ENCODE peak calls at places on chromosomes 11 and 22, in six cellular contexts. O, U, D, G, S and Q are unnamed samples.

GRCh38 chr11:128814856-128815705 is 52.0 kb downstream of the KCNJ1 start:
- DNase-seq in O (peak; percentile 78), U (peak; percentile 88), D (no peak), G (peak; percentile 92), S (no peak), Q (no peak)

GRCh38 chr11:33889821-33890378 is 2.0 kb downstream of the LMO2 start:
- DNase-seq in O (no peak), U (no peak), D (no peak), G (no peak), S (no peak), Q (no peak)

GRCh38 chr11:65132238-65132987 is 1.9 kb downstream of the SYVN1 start:
- DNase-seq in O (no peak), U (no peak), D (no peak), G (no peak), S (no peak), Q (no peak)

GRCh38 chr11:117700551-117700950 is 96.5 kb downstream of the DSCAML1 start:
- DNase-seq in O (no peak), U (no peak), D (no peak), G (no peak), S (no peak), Q (no peak)

GRCh38 chr22:20092477-20092854 is 12.4 kb downstream of the DGCR8 start:
- DNase-seq in O (no peak), U (no peak), D (no peak), G (no peak), S (no peak), Q (no peak)

GRCh38 chr11:83862691-83863090 is 576.5 kb upstream of the CCDC90B start:
- DNase-seq in O (no peak), U (no peak), D (no peak), G (no peak), S (no peak), Q (no peak)

GRCh38 chr11:11311169-11311568 is 41.9 kb downstream of the CSNK2A3 start:
- DNase-seq in O (no peak), U (no peak), D (no peak), G (no peak), S (no peak), Q (no peak)

GRCh38 chr11:76783901-76784813 is 1.0 kb downstream of the TSKU start:
- DNase-seq in O (peak; percentile 60), U (peak; percentile 95), D (no peak), G (peak; percentile 90), S (no peak), Q (no peak)

GRCh38 chr11:47083913-47084312 is 92.8 kb downstream of the ARFGAP2 start:
- DNase-seq in O (peak; percentile 87), U (no peak), D (no peak), G (peak; percentile 84), S (no peak), Q (no peak)

GRCh38 chr11:62169448-62169847 is 20.6 kb upstream of the SCGB1D1 start:
- DNase-seq in O (no peak), U (no peak), D (no peak), G (no peak), S (no peak), Q (no peak)

GRCh38 chr22:26986884-26987283 is 329.5 kb downstream of the MIAT start:
- DNase-seq in O (no peak), U (no peak), D (no peak), G (no peak), S (no peak), Q (no peak)

GRCh38 chr11:2869561-2870427 is 15.8 kb downstream of the CDKN1C start:
- DNase-seq in O (no peak), U (no peak), D (no peak), G (no peak), S (no peak), Q (no peak)

GRCh38 chr22:41825376-41825775 is 7.5 kb upstream of the SREBF2 start:
- DNase-seq in O (no peak), U (no peak), D (no peak), G (no peak), S (no peak), Q (no peak)

GRCh38 chr11:94664336-94664735 is 97.2 kb downstream of the PIWIL4 start:
- DNase-seq in O (no peak), U (no peak), D (no peak), G (peak; percentile 20), S (no peak), Q (no peak)

GRCh38 chr11:46537851-46538295 is 56.0 kb downstream of the AMBRA1 start:
- DNase-seq in O (peak; percentile 76), U (peak; percentile 92), D (peak; percentile 36), G (peak; percentile 77), S (peak; percentile 22), Q (peak; percentile 61)

GRCh38 chr11:129457321-129457720 is 81.7 kb downstream of the BARX2 start:
- DNase-seq in O (no peak), U (no peak), D (no peak), G (no peak), S (no peak), Q (no peak)

GRCh38 chr11:1453611-1454386 is 32.8 kb downstream of the MOB2 start:
- DNase-seq in O (no peak), U (peak; percentile 92), D (peak; percentile 17), G (no peak), S (peak; percentile 26), Q (no peak)

GRCh38 chr11:84673753-84674152 is 953.4 kb downstream of the DLG2 start:
- DNase-seq in O (peak; percentile 1), U (peak; percentile 39), D (no peak), G (peak; percentile 1), S (no peak), Q (no peak)

GRCh38 chr11:6129011-6129410 is 21.5 kb downstream of the OR56B4 start:
- DNase-seq in O (no peak), U (no peak), D (no peak), G (no peak), S (no peak), Q (no peak)

GRCh38 chr11:36465449-36466163 is 44.5 kb downstream of the TRAF6 start:
- DNase-seq in O (no peak), U (no peak), D (no peak), G (no peak), S (no peak), Q (no peak)

GRCh38 chr11:110196241-110196754 is 100.1 kb downstream of the RDX start:
- DNase-seq in O (peak; percentile 72), U (no peak), D (no peak), G (peak; percentile 97), S (no peak), Q (no peak)

GRCh38 chr11:120153221-120153620 is 15.3 kb upstream of the TRIM29 start:
- DNase-seq in O (no peak), U (no peak), D (no peak), G (no peak), S (no peak), Q (no peak)

GRCh38 chr22:32985899-32986772 is 72.0 kb downstream of the SYN3 start:
- DNase-seq in O (peak; percentile 73), U (peak; percentile 85), D (peak; percentile 7), G (peak; percentile 56), S (no peak), Q (peak; percentile 72)

GRCh38 chr22:47176573-47177333 is 414.3 kb downstream of the TBC1D22A start:
- DNase-seq in O (no peak), U (peak; percentile 18), D (no peak), G (no peak), S (no peak), Q (peak; percentile 5)

GRCh38 chr11:113698515-113698914 is 7.6 kb downstream of the TMPRSS5 start:
- DNase-seq in O (no peak), U (no peak), D (no peak), G (no peak), S (no peak), Q (no peak)

GRCh38 chr22:35397095-35397904 is 2.6 kb upstream of the MCM5 start:
- DNase-seq in O (no peak), U (no peak), D (no peak), G (peak; percentile 65), S (no peak), Q (peak; percentile 47)

GRCh38 chr11:19466314-19466713 is 225.6 kb upstream of the E2F8 start:
- DNase-seq in O (no peak), U (no peak), D (no peak), G (no peak), S (no peak), Q (peak; percentile 57)

GRCh38 chr11:122747358-122747757 is 90.9 kb upstream of the CRTAM start:
- DNase-seq in O (no peak), U (no peak), D (no peak), G (no peak), S (no peak), Q (no peak)

GRCh38 chr11:125315088-125315740 is 150.7 kb downstream of the PKNOX2 start:
- DNase-seq in O (no peak), U (no peak), D (no peak), G (peak; percentile 12), S (no peak), Q (no peak)

GRCh38 chr11:103091024-103091423 is 936 bp downstream of the DCUN1D5 start:
- DNase-seq in O (no peak), U (no peak), D (no peak), G (no peak), S (no peak), Q (no peak)

GRCh38 chr22:19825016-19825339 is 29.7 kb downstream of the GNB1L start:
- DNase-seq in O (no peak), U (no peak), D (no peak), G (no peak), S (no peak), Q (no peak)

GRCh38 chr22:50522806-50523438 is 2.5 kb downstream of the SCO2 start:
- DNase-seq in O (no peak), U (no peak), D (no peak), G (no peak), S (no peak), Q (no peak)

GRCh38 chr11:94658888-94659287 is 91.7 kb downstream of the PIWIL4 start:
- DNase-seq in O (no peak), U (no peak), D (no peak), G (no peak), S (no peak), Q (no peak)

GRCh38 chr11:123588117-123588815 is 66.2 kb downstream of the SCN3B start:
- DNase-seq in O (no peak), U (no peak), D (no peak), G (no peak), S (no peak), Q (no peak)